ENCODE peak calls at places on chromosomes 11 and 22, in five cellular contexts. P is BJ, M is HFFc6, D is upper lobe of left lung, H is HFF-Myc. F is an unnamed sample.

GRCh38 chr11:61120099-61120864 is 18.0 kb downstream of the CD5 start:
- DNase-seq in M (no peak), H (no peak), P (no peak), D (no peak), F (no peak)

GRCh38 chr11:18408558-18409242 is 3.4 kb upstream of the LDHC start:
- DNase-seq in D (no peak), M (no peak), H (no peak), P (no peak), F (no peak)

GRCh38 chr11:8287297-8288070 is 23.8 kb upstream of the LMO1 start:
- DNase-seq in D (peak; percentile 9), P (no peak), M (no peak), H (no peak), F (no peak)

GRCh38 chr11:101363706-101364275 is 220.0 kb downstream of the TRPC6 start:
- DNase-seq in D (no peak), H (no peak), P (no peak), M (no peak), F (no peak)

GRCh38 chr11:124075841-124076571 is 34.9 kb upstream of the OR10G7 start:
- DNase-seq in H (no peak), M (no peak), D (no peak), P (no peak), F (no peak)

GRCh38 chr11:68763181-68763721 is 11.9 kb upstream of the TESMIN start:
- DNase-seq in D (no peak), P (no peak), M (peak; percentile 17), H (no peak), F (no peak)

GRCh38 chr11:72807789-72808188 is 6.4 kb upstream of the ATG16L2 start:
- DNase-seq in D (no peak), H (no peak), P (no peak), M (no peak), F (no peak)

GRCh38 chr11:13038366-13038765 is 29.2 kb downstream of the RASSF10 start:
- DNase-seq in P (no peak), M (no peak), H (no peak), D (no peak), F (no peak)

GRCh38 chr11:45109400-45109799 is 37.0 kb upstream of the PRDM11 start:
- DNase-seq in P (no peak), H (no peak), M (no peak), D (no peak), F (no peak)

GRCh38 chr11:2305862-2306823 is 4.3 kb downstream of the TSPAN32 start:
- DNase-seq in D (peak; percentile 22), M (peak; percentile 63), P (peak; percentile 53), H (peak; percentile 86), F (peak; percentile 83)

GRCh38 chr22:37472418-37473006 is 13.7 kb downstream of the MFNG start:
- DNase-seq in H (no peak), D (peak; percentile 42), M (no peak), P (no peak), F (no peak)

GRCh38 chr11:69818243-69819108 is 740 bp downstream of the FGF3 start:
- DNase-seq in P (no peak), M (no peak), H (no peak), D (no peak), F (no peak)

GRCh38 chr22:45490836-45491235 is 11.8 kb upstream of the FBLN1 start:
- DNase-seq in H (no peak), P (no peak), M (no peak), D (no peak), F (no peak)

GRCh38 chr11:74316772-74317505 is 5.5 kb upstream of the P4HA3 start:
- DNase-seq in P (no peak), D (no peak), H (no peak), M (peak; percentile 48), F (no peak)

DNA sequence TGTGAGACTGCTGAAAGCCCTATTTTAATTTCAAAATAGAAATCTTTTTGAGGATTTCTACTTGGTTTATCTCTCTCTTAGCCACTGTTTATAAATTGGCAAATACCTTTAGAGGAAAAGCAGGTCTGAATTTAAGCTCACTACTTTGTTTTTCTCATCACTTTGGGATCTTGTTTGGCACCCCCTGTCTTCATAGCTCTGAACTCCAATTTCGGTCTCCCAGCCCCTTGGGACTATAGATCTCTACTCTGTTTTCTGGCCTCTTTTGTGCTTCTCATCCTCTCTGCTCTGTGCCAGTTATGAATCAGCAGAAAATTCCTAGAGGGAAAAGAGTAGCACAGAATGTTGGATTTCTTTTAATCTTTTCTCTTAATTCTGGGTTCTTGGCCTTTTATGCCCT is 118.3 kb downstream of the CYP2R1 start:
- DNase-seq in P (no peak), H (no peak), D (no peak), M (no peak), F (no peak)
- TF ChIP-seq CTCF in P (no peak), H (peak; percentile 43), D (no peak), M (no peak), F (no peak)

DNA sequence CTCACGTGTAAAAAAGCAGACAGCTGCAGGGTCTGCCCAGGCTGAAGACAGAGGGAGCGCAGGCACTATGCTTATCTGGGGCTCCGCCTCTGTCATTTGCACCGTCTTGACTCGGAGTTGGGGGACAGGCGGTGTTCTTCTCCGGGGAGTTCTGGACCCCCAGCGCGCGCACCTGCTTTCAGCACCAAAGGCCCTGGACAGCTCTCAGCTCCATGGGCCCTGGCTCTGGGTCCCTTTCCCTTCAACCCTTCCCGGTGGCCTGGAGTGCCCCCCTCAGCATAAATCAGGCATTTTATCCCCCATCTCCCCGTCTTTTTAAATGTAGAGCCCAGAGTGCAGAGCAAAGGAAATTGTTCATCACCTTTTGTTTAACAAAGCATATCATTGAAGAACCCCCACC is 1.5 kb downstream of the SEZ6L start:
- DNase-seq in M (no peak), H (no peak), D (no peak), P (no peak), F (no peak)
- TF ChIP-seq CTCF in M (no peak), H (no peak), D (no peak), P (no peak), F (no peak)

GRCh38 chr11:130740819-130741218 is 175.5 kb downstream of the SNX19 start:
- DNase-seq in P (no peak), D (no peak), M (peak; percentile 8), H (no peak), F (no peak)

GRCh38 chr11:130737041-130737830 is 179.0 kb downstream of the SNX19 start:
- DNase-seq in D (no peak), P (no peak), H (no peak), M (no peak), F (no peak)

GRCh38 chr11:130737866-130738431 is 178.3 kb downstream of the SNX19 start:
- DNase-seq in D (no peak), M (peak; percentile 89), H (peak; percentile 61), P (peak; percentile 86), F (peak; percentile 82)

GRCh38 chr11:130738618-130739017 is 177.7 kb downstream of the SNX19 start:
- DNase-seq in D (no peak), H (no peak), M (peak; percentile 78), P (peak; percentile 68), F (peak; percentile 61)
- TF ChIP-seq CTCF in D (no peak), H (no peak), M (no peak), P (no peak), F (no peak)

DNA sequence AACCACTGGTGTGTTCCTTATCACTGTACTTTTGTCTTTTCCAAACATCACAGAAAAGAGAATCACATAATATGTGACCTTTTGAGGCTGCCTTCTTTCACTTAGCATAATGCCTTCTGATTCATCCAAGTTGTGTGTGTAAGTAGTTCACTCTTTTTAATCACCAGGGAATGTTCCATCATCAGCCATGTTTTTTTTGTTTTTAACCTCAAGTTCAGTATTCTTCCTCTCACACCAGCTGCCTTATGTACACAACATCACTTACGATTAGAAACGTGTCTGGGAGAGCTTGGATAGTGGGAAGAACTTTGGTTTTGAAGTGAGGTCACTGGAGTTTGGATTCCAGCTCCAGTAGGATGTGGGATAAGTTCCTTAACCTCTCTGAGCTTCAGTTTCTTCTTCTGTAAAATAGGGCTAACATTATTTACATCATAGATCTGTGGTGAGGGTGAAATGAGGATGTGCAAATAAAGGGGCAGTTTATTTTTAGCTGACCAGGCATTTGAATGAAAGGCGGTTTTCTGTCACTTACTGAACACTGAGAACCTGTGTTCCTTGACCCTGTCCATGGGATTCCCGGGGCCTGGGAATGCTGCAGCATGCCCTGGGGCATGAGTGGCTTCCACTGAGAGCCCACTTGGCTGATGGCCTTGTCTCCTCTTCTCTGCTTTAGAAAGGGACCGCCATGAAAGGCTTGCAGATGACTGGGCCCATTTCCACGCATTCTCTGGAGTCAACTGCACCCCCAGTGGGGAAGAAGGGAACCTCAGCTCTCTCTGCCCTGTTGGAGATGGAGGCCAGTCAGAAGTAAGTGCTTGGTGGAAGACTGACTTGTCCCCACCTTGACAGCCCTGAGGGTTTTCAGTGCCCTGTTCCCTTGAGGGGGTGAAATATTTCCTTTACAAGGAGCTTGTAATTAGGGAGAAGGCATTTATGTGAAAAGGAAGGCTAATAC is 92.6 kb downstream of the DEPDC5 start:
- DNase-seq in D (no peak), P (no peak), M (peak; percentile 29), H (no peak), F (no peak)
- TF ChIP-seq CTCF in D (peak; percentile 20), P (no peak), M (peak; percentile 63), H (peak; percentile 42), F (peak; percentile 10)

GRCh38 chr22:30436196-30436595 is 10.6 kb downstream of the MTFP1 start:
- DNase-seq in H (no peak), P (no peak), D (no peak), M (no peak), F (no peak)

GRCh38 chr22:30433773-30434172 is 8.2 kb downstream of the MTFP1 start:
- DNase-seq in D (no peak), M (no peak), P (no peak), H (no peak), F (no peak)

GRCh38 chr22:30433227-30433626 is 7.7 kb downstream of the MTFP1 start:
- DNase-seq in M (no peak), H (no peak), P (no peak), D (no peak), F (no peak)

GRCh38 chr22:30434775-30435315 is 9.3 kb downstream of the MTFP1 start:
- DNase-seq in M (no peak), P (no peak), H (no peak), D (no peak), F (no peak)

GRCh38 chr22:30435674-30436126 is 10.1 kb downstream of the MTFP1 start:
- DNase-seq in H (no peak), M (no peak), P (no peak), D (peak; percentile 54), F (no peak)
- TF ChIP-seq CTCF in H (no peak), M (no peak), P (no peak), D (peak; percentile 32), F (no peak)

GRCh38 chr11:32154275-32154674 is 63.4 kb downstream of the RCN1 start:
- DNase-seq in P (no peak), H (no peak), D (no peak), M (peak; percentile 43), F (no peak)
- TF ChIP-seq CTCF in P (peak; percentile 33), H (peak; percentile 13), D (no peak), M (peak; percentile 65), F (no peak)

GRCh38 chr11:66953431-66953833 is 4.8 kb downstream of the PC start:
- DNase-seq in D (no peak), M (no peak), P (no peak), H (no peak), F (no peak)

GRCh38 chr11:66957971-66958231 is 282 bp downstream of the PC start:
- DNase-seq in D (no peak), H (no peak), P (no peak), M (no peak), F (no peak)

GRCh38 chr11:66958232-66958955 is at the start of gene PC:
- DNase-seq in D (peak; percentile 99), M (peak; percentile 100), H (peak; percentile 98), P (peak; percentile 98), F (peak; percentile 99)

GRCh38 chr11:66958956-66959274 is 732 bp upstream of the PC start:
- DNase-seq in D (no peak), M (no peak), H (no peak), P (no peak), F (no peak)

GRCh38 chr11:66956689-66957290 is 1.4 kb downstream of the PC start:
- DNase-seq in P (no peak), M (peak; percentile 50), D (peak; percentile 41), H (peak; percentile 68), F (no peak)
- TF ChIP-seq CTCF in P (peak; percentile 46), M (peak; percentile 30), D (peak; percentile 17), H (no peak), F (peak; percentile 5)